ENCODE peak calls at places on chromosomes 11 and 22, in seven cellular contexts. K is A549, R is sciatic nerve, C is GM23248, M is AG04450, Y is lower leg skin, P is Kasumi-1. F is an unnamed sample.

GRCh38 chr11:36257351-36257750 is 31.9 kb downstream of the COMMD9 start:
- DNase-seq in K (no peak), R (no peak), C (no peak), M (no peak), Y (no peak), P (no peak), F (no peak)

GRCh38 chr11:45651841-45652745 is 13.3 kb downstream of the CHST1 start:
- DNase-seq in K (no peak), R (no peak), C (no peak), M (no peak), Y (no peak), P (no peak), F (no peak)

GRCh38 chr11:46315783-46316563 is 31.3 kb upstream of the DGKZ start:
- DNase-seq in K (no peak), R (no peak), C (no peak), M (no peak), Y (no peak), P (no peak), F (no peak)

GRCh38 chr11:12137938-12138731 is 27.7 kb downstream of the MICAL2 start:
- DNase-seq in K (no peak), R (no peak), C (peak; percentile 67), M (peak; percentile 83), Y (no peak), P (no peak), F (no peak)

GRCh38 chr22:22616636-22617035 is 27.8 kb upstream of the GGTLC2 start:
- DNase-seq in K (peak; percentile 7), R (no peak), C (no peak), M (no peak), Y (no peak), P (no peak), F (no peak)

GRCh38 chr22:17239156-17239701 is 20.0 kb upstream of the ADA2 start:
- DNase-seq in K (no peak), R (no peak), C (no peak), M (no peak), Y (no peak), P (no peak), F (no peak)

GRCh38 chr11:102047305-102047924 is at the start of gene CFAP300:
- DNase-seq in K (peak; percentile 86), R (peak; percentile 96), C (peak; percentile 88), M (no peak), Y (peak; percentile 84), P (no peak), F (peak; percentile 35)

GRCh38 chr11:2136209-2136951 is 2.8 kb downstream of the IGF2 start:
- DNase-seq in K (no peak), R (no peak), C (no peak), M (no peak), Y (no peak), P (no peak), F (no peak)

GRCh38 chr22:41479671-41480396 is 10.9 kb downstream of the ACO2 start:
- DNase-seq in K (no peak), R (no peak), C (peak; percentile 78), M (no peak), Y (no peak), P (no peak), F (peak; percentile 81)

GRCh38 chr22:46087336-46087690 is 63.0 kb upstream of the PPARA start:
- DNase-seq in K (no peak), R (no peak), C (no peak), M (no peak), Y (no peak), P (no peak), F (no peak)

GRCh38 chr11:69355959-69356702 is 62.2 kb downstream of the MYEOV start:
- DNase-seq in K (no peak), R (no peak), C (no peak), M (no peak), Y (peak; percentile 5), P (no peak), F (no peak)

GRCh38 chr22:40747361-40747760 is 68.1 kb downstream of the MCHR1 start:
- DNase-seq in K (no peak), R (no peak), C (no peak), M (no peak), Y (no peak), P (no peak), F (no peak)